ENCODE peak calls at places on chromosomes 2 and 18, in eight cellular contexts. C is fibroblast of pulmonary artery; V is KBM-7; U is progenitor cell of endocrine pancreas; Q is heart right ventricle; H is RPMI7951; I is CD8-positive, alpha-beta memory T cell; J is lung microvascular endothelial cell. O is an unnamed sample.

GRCh38 chr18:57925706-57926105 is 118.3 kb upstream of the NEDD4L start:
- DNase-seq in C (peak), V (no peak), U (no peak), Q (no peak), H (no peak), I (no peak), J (no peak), O (no peak)

GRCh38 chr2:206083602-206084467 is 2.1 kb downstream of the INO80D start:
- DNase-seq in C (no peak), V (peak), U (no peak), Q (no peak), H (no peak), I (no peak), J (peak), O (no peak)

GRCh38 chr2:120716641-120717585 is 18.8 kb upstream of the GLI2 start:
- DNase-seq in C (no peak), V (no peak), U (no peak), Q (no peak), H (no peak), I (no peak), J (no peak), O (no peak)

GRCh38 chr2:3759331-3759730 is 56.0 kb downstream of the DCDC2C start:
- DNase-seq in C (peak), V (no peak), U (no peak), Q (no peak), H (no peak), I (no peak), J (no peak), O (no peak)

GRCh38 chr18:79030680-79031079 is 38.5 kb upstream of the ATP9B start:
- DNase-seq in C (no peak), V (no peak), U (no peak), Q (no peak), H (no peak), I (no peak), J (no peak), O (no peak)

GRCh38 chr2:24049485-24050021 is at the start of gene FKBP1B:
- DNase-seq in C (peak), V (peak), U (peak), Q (peak), H (peak), I (peak), J (peak), O (peak)

GRCh38 chr2:151891566-151892194 is 63.5 kb upstream of the ARL5A start:
- DNase-seq in C (no peak), V (no peak), U (no peak), Q (no peak), H (no peak), I (no peak), J (peak), O (no peak)

GRCh38 chr2:39875182-39875913 is 96.3 kb upstream of the THUMPD2 start:
- DNase-seq in C (peak), V (no peak), U (no peak), Q (peak), H (peak), I (no peak), J (no peak), O (no peak)

GRCh38 chr18:49279041-49279440 is 181.4 kb downstream of the DYM start:
- DNase-seq in C (no peak), V (no peak), U (no peak), Q (no peak), H (no peak), I (no peak), J (no peak), O (no peak)

O was measured in activated B cell treated with CpG ODN at 0.5 μM for 24 hours.